ENCODE peak calls at places on chromosome 16, in four cellular contexts. G, D, B and S are unnamed samples.

GRCh38 chr16:50622029-50622428 is 59.1 kb downstream of the SNX20 start:
- DNase-seq in G (no peak), D (no peak), B (no peak), S (no peak)

GRCh38 chr16:78102865-78103264 is 3.4 kb downstream of the WWOX start:
- DNase-seq in G (no peak), D (no peak), B (no peak), S (no peak)

GRCh38 chr16:68382296-68382718 is 66.0 kb downstream of the SMPD3 start:
- DNase-seq in G (peak; percentile 56), D (no peak), B (no peak), S (peak; percentile 65)

GRCh38 chr16:75250809-75251279 is 580 bp downstream of the BCAR1 start:
- DNase-seq in G (peak; percentile 69), D (peak; percentile 51), B (no peak), S (peak; percentile 68)

GRCh38 chr16:17471745-17472075 is 950 bp upstream of the XYLT1 start:
- DNase-seq in G (no peak), D (no peak), B (no peak), S (no peak)

GRCh38 chr16:82753821-82754220 is 127.1 kb downstream of the CDH13 start:
- DNase-seq in G (no peak), D (no peak), B (no peak), S (no peak)

GRCh38 chr16:77212736-77213541 is 13.7 kb downstream of the SYCE1L start:
- DNase-seq in G (peak; percentile 61), D (peak; percentile 66), B (no peak), S (peak; percentile 57)

GRCh38 chr16:53053967-53054669 is 673 bp upstream of the CHD9 start:
- DNase-seq in G (no peak), D (peak; percentile 59), B (no peak), S (no peak)

GRCh38 chr16:85055503-85056210 is 28.1 kb downstream of the KIAA0513 start:
- DNase-seq in G (no peak), D (peak; percentile 83), B (no peak), S (peak; percentile 41)

GRCh38 chr16:1414532-1415265 is at the start of gene UNKL:
- DNase-seq in G (peak; percentile 83), D (peak; percentile 82), B (no peak), S (peak; percentile 86)

GRCh38 chr16:22417019-22417418 is 42.6 kb upstream of the CDR2 start:
- DNase-seq in G (no peak), D (no peak), B (no peak), S (no peak)

GRCh38 chr16:74226361-74226979 is 70.1 kb upstream of the PSMD7 start:
- DNase-seq in G (no peak), D (peak; percentile 8), B (no peak), S (no peak)

GRCh38 chr16:3174618-3175148 is 13.3 kb upstream of the OR1F1 start:
- DNase-seq in G (no peak), D (no peak), B (no peak), S (no peak)

GRCh38 chr16:30741461-30741914 is 6.7 kb upstream of the PHKG2 start:
- DNase-seq in G (no peak), D (no peak), B (no peak), S (no peak)

GRCh38 chr16:23499801-23500200 is 10.5 kb downstream of the GGA2 start:
- DNase-seq in G (no peak), D (no peak), B (no peak), S (no peak)

GRCh38 chr16:79540825-79541595 is 59.5 kb downstream of the MAF start:
- DNase-seq in G (no peak), D (no peak), B (no peak), S (no peak)

GRCh38 chr16:79547085-79547484 is 53.5 kb downstream of the MAF start:
- DNase-seq in G (no peak), D (no peak), B (no peak), S (no peak)

GRCh38 chr16:79537584-79537983 is 63.0 kb downstream of the MAF start:
- DNase-seq in G (no peak), D (no peak), B (no peak), S (no peak)

GRCh38 chr16:79543219-79543618 is 57.3 kb downstream of the MAF start:
- DNase-seq in G (no peak), D (peak; percentile 21), B (no peak), S (no peak)

GRCh38 chr16:79542196-79542859 is 58.2 kb downstream of the MAF start:
- DNase-seq in G (no peak), D (peak; percentile 10), B (no peak), S (no peak)
- TF ChIP-seq TAF1 in G (no peak), D (no peak), B (no peak), S (no peak)

GRCh38 chr16:66637806-66638205 is 33.3 kb downstream of the CMTM3 start:
- DNase-seq in G (no peak), D (no peak), B (no peak), S (no peak)
- TF ChIP-seq POLR2A in G (no peak), D (no peak), B (no peak), S (no peak)

GRCh38 chr16:65546353-65546791 is 424.5 kb upstream of the CDH11 start:
- DNase-seq in G (no peak), D (no peak), B (no peak), S (no peak)
- TF ChIP-seq POLR2AphosphoS5 in G (no peak), D (no peak), B (no peak), S (no peak)

GRCh38 chr16:87956771-87957279 is 5.6 kb downstream of the BANP start:
- DNase-seq in G (no peak), D (peak; percentile 68), B (no peak), S (no peak)
- TF ChIP-seq TAF1 in G (no peak), D (no peak), B (no peak), S (no peak)

GRCh38 chr16:87956169-87956770 is 5.0 kb downstream of the BANP start:
- DNase-seq in G (peak; percentile 50), D (peak; percentile 77), B (no peak), S (peak; percentile 53)
- TF ChIP-seq POLR2A in G (no peak), D (no peak), B (no peak), S (peak; percentile 43)

GRCh38 chr16:70674221-70675014 is 11.4 kb downstream of the MTSS2 start:
- DNase-seq in G (no peak), D (no peak), B (no peak), S (no peak)
- TF ChIP-seq POLR2AphosphoS5 in G (no peak), D (no peak), B (no peak), S (no peak)

GRCh38 chr16:19014456-19014855 is 30.7 kb downstream of the TMC7 start:
- DNase-seq in G (no peak), D (peak; percentile 14), B (no peak), S (no peak)
- TF ChIP-seq TAF1 in G (no peak), D (no peak), B (no peak), S (no peak)

GRCh38 chr16:11621920-11622651 is 35.4 kb upstream of the LITAF start:
- DNase-seq in G (peak; percentile 48), D (no peak), B (no peak), S (no peak)
- TF ChIP-seq POLR2A in G (no peak), D (no peak), B (no peak), S (no peak)

GRCh38 chr16:88834670-88835069 is 22.1 kb downstream of the GALNS start:
- DNase-seq in G (no peak), D (no peak), B (no peak), S (no peak)

GRCh38 chr16:88836791-88837190 is 20.0 kb downstream of the GALNS start:
- DNase-seq in G (no peak), D (no peak), B (no peak), S (no peak)

GRCh38 chr16:88835818-88836217 is 20.9 kb downstream of the GALNS start:
- DNase-seq in G (no peak), D (no peak), B (no peak), S (no peak)

GRCh38 chr16:88833086-88833485 is 21.4 kb upstream of the APRT start:
- DNase-seq in G (no peak), D (no peak), B (no peak), S (no peak)

DNA sequence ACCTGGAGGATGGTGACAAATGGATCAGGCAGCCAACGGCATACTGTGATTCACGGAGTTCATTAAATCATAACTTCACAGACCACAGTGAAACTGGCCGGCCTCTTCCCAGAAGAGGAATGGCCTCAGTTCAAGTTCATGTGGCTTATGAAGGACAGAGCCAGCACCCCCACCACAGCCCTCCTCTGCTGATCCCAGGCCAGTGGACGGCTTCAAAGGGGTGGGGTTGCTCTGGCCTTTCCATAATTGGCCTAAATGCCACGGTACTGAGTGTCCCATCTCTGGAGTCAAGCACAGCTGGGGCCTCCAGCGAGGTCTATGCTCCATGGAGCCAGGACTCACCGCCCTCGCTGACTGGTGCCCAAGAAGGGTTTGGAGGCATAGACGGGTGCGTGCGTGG is 21.4 kb downstream of the GALNS start:
- DNase-seq in G (no peak), D (no peak), B (no peak), S (no peak)
- TF ChIP-seq POLR2AphosphoS5 in G (no peak), D (no peak), B (no peak), S (no peak)